ENCODE peak calls at places on chromosomes 2 and 18, in five cellular contexts. Y is glutamatergic neuron; A is iris pigment epithelial cell; B is effector memory CD8-positive, alpha-beta T cell; H is heart right ventricle. V is an unnamed sample.

GRCh38 chr2:134718956-134719814 is at the start of gene TMEM163:
- DNase-seq in A (no peak), Y (peak; percentile 61), H (peak; percentile 26), B (peak; percentile 18), V (no peak)

GRCh38 chr2:101205521-101205998 is 47.1 kb upstream of the CNOT11 start:
- DNase-seq in Y (peak; percentile 22), A (peak; percentile 78), H (no peak), B (peak; percentile 20), V (peak; percentile 40)

GRCh38 chr2:200777275-200777674 is 34.4 kb upstream of the BZW1 start:
- DNase-seq in H (no peak), B (no peak), Y (no peak), A (no peak), V (no peak)

GRCh38 chr2:189285351-189285750 is 105.8 kb upstream of the COL5A2 start:
- DNase-seq in Y (no peak), A (peak; percentile 81), B (no peak), H (no peak), V (no peak)

GRCh38 chr2:176689711-176690110 is 420.5 kb downstream of the MTX2 start:
- DNase-seq in Y (no peak), A (no peak), H (no peak), B (no peak), V (no peak)

GRCh38 chr2:141611981-141612380 is 518.8 kb downstream of the LRP1B start:
- DNase-seq in Y (no peak), H (no peak), A (peak; percentile 64), B (no peak), V (no peak)

GRCh38 chr18:54607213-54607934 is 16.3 kb downstream of the DYNAP start:
- DNase-seq in A (peak; percentile 37), Y (no peak), B (no peak), H (no peak), V (no peak)

GRCh38 chr2:182717451-182718215 is 1.6 kb downstream of the DNAJC10 start:
- DNase-seq in A (no peak), H (no peak), Y (no peak), B (no peak), V (no peak)

GRCh38 chr2:143946436-143947385 is 573.2 kb downstream of the ZEB2 start:
- DNase-seq in Y (no peak), H (no peak), A (no peak), B (no peak), V (no peak)

GRCh38 chr18:13267517-13267916 is 49.0 kb downstream of the LDLRAD4 start:
- DNase-seq in Y (no peak), B (no peak), A (no peak), H (no peak), V (no peak)

GRCh38 chr18:32093523-32093922 is 1.8 kb downstream of the RNF138 start:
- DNase-seq in B (no peak), A (peak; percentile 36), H (no peak), Y (no peak), V (no peak)

GRCh38 chr18:66826211-66826610 is 222.3 kb upstream of the CDH19 start:
- DNase-seq in Y (no peak), B (no peak), H (no peak), A (no peak), V (no peak)

GRCh38 chr2:205768815-205769493 is 86.7 kb downstream of the NRP2 start:
- DNase-seq in A (peak; percentile 80), B (no peak), H (no peak), Y (no peak), V (no peak)

GRCh38 chr2:205763708-205764501 is 81.6 kb downstream of the NRP2 start:
- DNase-seq in H (peak; percentile 55), B (no peak), Y (peak; percentile 91), A (peak; percentile 92), V (no peak)

GRCh38 chr2:176096986-176097819 is 2.4 kb upstream of the HOXD12 start:
- DNase-seq in A (peak; percentile 49), Y (peak; percentile 88), B (peak; percentile 51), H (peak; percentile 63), V (peak; percentile 34)

GRCh38 chr2:184971669-184972068 is 373.3 kb downstream of the ZNF804A start:
- DNase-seq in A (no peak), Y (no peak), B (no peak), H (no peak), V (no peak)

GRCh38 chr2:168247341-168248305 is at the start of gene STK39:
- DNase-seq in A (peak; percentile 78), B (peak; percentile 71), Y (peak; percentile 85), H (peak; percentile 83), V (peak; percentile 24)

GRCh38 chr2:151083864-151084263 is 177.8 kb downstream of the RBM43 start:
- DNase-seq in H (no peak), A (no peak), Y (no peak), B (no peak), V (no peak)

GRCh38 chr2:20012282-20013060 is at the start of gene MATN3:
- DNase-seq in A (peak; percentile 39), Y (peak; percentile 48), H (peak; percentile 49), B (no peak), V (no peak)

GRCh38 chr2:134181219-134181618 is 72.7 kb upstream of the MGAT5 start:
- DNase-seq in H (no peak), A (no peak), Y (no peak), B (peak; percentile 19), V (no peak)

GRCh38 chr2:152861349-152861942 is 143.0 kb downstream of the ARL6IP6 start:
- DNase-seq in Y (no peak), B (no peak), A (peak; percentile 9), H (no peak), V (no peak)

GRCh38 chr18:9792565-9793226 is 84.6 kb downstream of the RAB31 start:
- DNase-seq in Y (no peak), A (no peak), B (no peak), H (no peak), V (no peak)

GRCh38 chr2:105909215-105909614 is 164.5 kb downstream of the NCK2 start:
- DNase-seq in A (no peak), Y (no peak), B (no peak), H (no peak), V (no peak)

GRCh38 chr2:96951125-96951654 is 35.2 kb downstream of the FAM178B start:
- DNase-seq in H (peak; percentile 78), B (peak; percentile 71), A (peak; percentile 40), Y (peak; percentile 83), V (no peak)

GRCh38 chr2:186925514-186925913 is 76.5 kb upstream of the ZSWIM2 start:
- DNase-seq in A (no peak), H (no peak), Y (no peak), B (no peak), V (no peak)

GRCh38 chr2:60516383-60516811 is 37.1 kb downstream of the BCL11A start:
- DNase-seq in A (peak; percentile 93), H (no peak), B (no peak), Y (no peak), V (no peak)

GRCh38 chr2:74516070-74516633 is 1.9 kb downstream of the TLX2 start:
- DNase-seq in Y (peak; percentile 78), B (no peak), H (peak; percentile 76), A (peak; percentile 46), V (no peak)